ENCODE peak calls at places on chromosomes 5 and 9, in nine cellular contexts. W is hepatocyte; O is left lung; M is left ventricle myocardium inferior; H is AG04449; Z is CD8-positive, alpha-beta T cell; X is AG10803; R is neural progenitor cell; L is heart left ventricle. E is an unnamed sample.

GRCh38 chr5:59326551-59326950 is 567.0 kb downstream of the PDE4D start:
- DNase-seq in Z (no peak), X (no peak), W (no peak), H (no peak), O (no peak), L (no peak), M (no peak), R (no peak), E (no peak)

GRCh38 chr5:169097374-169097831 is 203.5 kb downstream of the SLIT3 start:
- DNase-seq in H (no peak), O (no peak), W (peak), R (no peak), X (peak), Z (no peak), L (no peak), M (no peak), E (no peak)

GRCh38 chr9:112601646-112602045 is 115.0 kb downstream of the KIAA1958 start:
- DNase-seq in R (no peak), H (no peak), M (no peak), X (peak), Z (no peak), O (no peak), L (no peak), W (no peak), E (peak)

GRCh38 chr5:763998-764781 is 20.3 kb downstream of the ZDHHC11B start:
- DNase-seq in H (no peak), X (no peak), L (peak), Z (no peak), O (no peak), R (no peak), M (no peak), W (no peak), E (no peak)

GRCh38 chr9:127208416-127208815 is 56.2 kb upstream of the GARNL3 start:
- DNase-seq in Z (no peak), L (no peak), W (no peak), X (no peak), O (no peak), R (no peak), M (no peak), H (no peak), E (no peak)

GRCh38 chr9:112447283-112447761 is 39.3 kb upstream of the KIAA1958 start:
- DNase-seq in W (peak), X (peak), Z (no peak), O (no peak), M (no peak), L (no peak), R (no peak), H (peak), E (peak)

GRCh38 chr9:98575379-98576346 is 133.1 kb downstream of the GABBR2 start:
- DNase-seq in W (no peak), L (no peak), M (no peak), Z (no peak), H (no peak), O (no peak), R (no peak), X (peak), E (peak)

GRCh38 chr9:90018688-90019087 is 413.9 kb downstream of the GADD45G start:
- DNase-seq in M (no peak), O (no peak), Z (no peak), R (no peak), X (no peak), W (no peak), L (no peak), H (no peak), E (no peak)

GRCh38 chr5:52017567-52017966 is 634.3 kb downstream of the ISL1 start:
- DNase-seq in M (no peak), W (no peak), L (no peak), R (no peak), Z (no peak), O (no peak), X (no peak), H (no peak), E (no peak)

GRCh38 chr9:38162332-38162985 is 93.4 kb upstream of the SHB start:
- DNase-seq in R (no peak), X (no peak), L (no peak), O (no peak), W (no peak), M (no peak), H (no peak), Z (no peak), E (peak)

GRCh38 chr9:87554976-87555375 is 57.3 kb downstream of the DAPK1 start:
- DNase-seq in R (no peak), H (no peak), L (no peak), X (no peak), Z (no peak), O (no peak), W (no peak), M (no peak), E (no peak)

GRCh38 chr9:24828687-24829086 is 283.0 kb upstream of the IZUMO3 start:
- DNase-seq in L (no peak), O (no peak), W (no peak), X (no peak), H (no peak), M (no peak), Z (no peak), R (no peak), E (no peak)

GRCh38 chr9:24832307-24832706 is 286.6 kb upstream of the IZUMO3 start:
- DNase-seq in L (no peak), O (no peak), W (peak), X (no peak), H (no peak), M (no peak), Z (no peak), R (peak), E (no peak)
- TF ChIP-seq CTCF in L (no peak), O (no peak), W (peak), X (no peak), H (no peak), M (no peak), Z (no peak), R (peak), E (no peak)

GRCh38 chr9:100208673-100209072 is 109.6 kb downstream of the INVS start:
- DNase-seq in H (no peak), L (no peak), R (no peak), O (no peak), M (no peak), Z (no peak), X (no peak), W (no peak), E (no peak)
- H3K4me3 ChIP-seq in H (no peak), L (no peak), R (no peak), O (no peak), M (no peak), Z (no peak), X (no peak), W (no peak), E (no peak)

DNA sequence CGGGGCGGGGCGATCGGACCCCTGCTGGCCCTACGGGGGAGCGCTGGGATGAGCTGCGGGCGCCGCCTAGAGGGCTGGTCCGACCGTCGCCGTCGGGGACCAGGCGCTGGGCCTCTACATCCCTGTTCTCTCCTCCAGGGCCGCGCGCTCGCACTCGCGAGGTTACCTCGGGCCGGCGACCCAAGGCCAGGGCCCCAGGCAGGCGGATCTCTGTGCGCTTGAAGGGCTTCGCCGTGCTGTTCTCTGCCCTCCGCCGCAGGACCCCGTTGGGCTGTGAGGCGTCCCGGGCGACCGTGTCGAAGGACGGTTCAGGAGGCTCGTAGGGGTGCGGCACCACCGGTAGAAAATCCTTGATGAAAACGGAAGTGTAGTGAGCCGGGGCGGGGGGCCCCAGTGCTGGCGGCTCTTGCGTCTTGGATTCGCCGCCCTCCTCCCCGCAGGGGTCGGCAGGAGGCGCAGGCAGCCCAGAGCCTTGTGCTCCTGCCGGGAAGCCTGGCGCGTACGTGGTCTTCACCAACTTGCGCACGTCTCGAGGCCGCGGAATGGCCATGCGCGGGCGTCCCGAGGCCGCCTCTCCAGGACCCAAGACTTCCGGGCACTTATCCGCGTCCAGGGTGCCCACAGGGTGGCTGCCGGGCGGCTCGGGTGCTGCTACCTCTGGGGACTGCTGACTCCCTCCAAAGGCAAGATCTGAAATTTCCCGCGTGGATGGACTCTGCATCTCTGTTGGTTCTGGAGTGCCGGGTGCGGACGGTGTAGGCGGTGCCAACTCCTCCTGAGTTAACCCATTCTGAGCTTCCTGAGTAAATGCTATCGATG is 2.0 kb downstream of the PROB1 start:
- DNase-seq in H (no peak), Z (peak), X (no peak), L (peak), R (peak), W (peak), M (peak), O (peak), E (no peak)
- TF ChIP-seq CTCF in H (peak), Z (peak), X (peak), L (peak), R (peak), W (peak), M (peak), O (peak), E (peak)

DNA sequence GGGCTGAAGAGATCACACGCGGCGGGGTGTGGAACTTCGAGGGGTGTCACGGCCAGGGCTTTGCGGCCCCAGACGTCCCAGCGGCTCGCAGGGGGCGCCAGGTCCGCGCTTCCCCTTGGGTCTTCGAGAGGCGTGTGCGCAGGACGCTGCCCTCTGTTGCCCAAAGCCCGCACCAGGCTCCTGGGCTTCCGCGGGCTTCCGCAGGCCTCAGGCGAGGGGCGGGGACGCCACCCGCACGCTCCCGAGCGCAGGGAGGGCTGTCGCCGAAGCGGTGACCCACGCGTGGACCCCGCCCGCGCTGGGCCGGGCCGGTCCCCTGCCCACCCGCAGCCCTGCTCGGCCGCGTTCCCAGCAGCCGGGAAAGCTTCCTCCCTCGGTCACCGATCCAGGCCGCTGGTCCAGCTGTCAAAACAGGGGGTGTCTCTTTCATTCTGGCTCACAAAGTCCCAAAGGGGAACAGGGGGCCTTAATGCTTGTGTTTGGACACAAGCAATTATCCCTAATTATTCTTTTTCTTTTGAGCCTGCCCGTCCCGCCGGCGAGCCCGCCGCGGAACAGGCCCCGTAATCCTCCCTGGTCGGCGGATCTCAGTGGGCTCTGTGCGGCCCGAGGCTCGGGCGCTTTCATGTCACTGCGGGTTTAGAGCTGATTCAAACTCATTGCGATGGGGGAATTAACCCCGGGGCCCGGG is 60.6 kb downstream of the TMEM174 start:
- DNase-seq in Z (no peak), W (peak), H (no peak), R (peak), O (no peak), X (no peak), L (no peak), M (peak), E (no peak)
- H3K4me3 ChIP-seq in Z (peak), W (peak), H (no peak), R (peak), O (no peak), X (no peak), L (peak), M (peak), E (peak)

GRCh38 chr9:136930014-136930413 is 14.5 kb downstream of the FBXW5 start:
- DNase-seq in H (no peak), Z (no peak), M (no peak), L (no peak), O (no peak), R (no peak), W (no peak), X (no peak), E (no peak)
- TF ChIP-seq CTCF in H (no peak), Z (no peak), M (no peak), L (no peak), O (no peak), R (no peak), W (no peak), X (no peak), E (no peak)

GRCh38 chr9:120923620-120924328 is 2.8 kb downstream of the TRAF1 start:
- DNase-seq in L (no peak), O (no peak), W (no peak), R (no peak), X (no peak), H (no peak), Z (no peak), M (no peak), E (no peak)

GRCh38 chr9:120926397-120926928 is at the start of gene TRAF1:
- DNase-seq in W (no peak), Z (no peak), R (no peak), L (no peak), O (no peak), M (no peak), X (no peak), H (no peak), E (no peak)

GRCh38 chr9:120924698-120925534 is 1.7 kb downstream of the TRAF1 start:
- DNase-seq in Z (no peak), O (no peak), M (no peak), H (no peak), L (no peak), R (no peak), W (no peak), X (no peak), E (no peak)

GRCh38 chr9:120927125-120928014 is 774 bp upstream of the TRAF1 start:
- DNase-seq in L (no peak), X (no peak), H (no peak), W (no peak), O (no peak), M (no peak), Z (no peak), R (no peak), E (no peak)

DNA sequence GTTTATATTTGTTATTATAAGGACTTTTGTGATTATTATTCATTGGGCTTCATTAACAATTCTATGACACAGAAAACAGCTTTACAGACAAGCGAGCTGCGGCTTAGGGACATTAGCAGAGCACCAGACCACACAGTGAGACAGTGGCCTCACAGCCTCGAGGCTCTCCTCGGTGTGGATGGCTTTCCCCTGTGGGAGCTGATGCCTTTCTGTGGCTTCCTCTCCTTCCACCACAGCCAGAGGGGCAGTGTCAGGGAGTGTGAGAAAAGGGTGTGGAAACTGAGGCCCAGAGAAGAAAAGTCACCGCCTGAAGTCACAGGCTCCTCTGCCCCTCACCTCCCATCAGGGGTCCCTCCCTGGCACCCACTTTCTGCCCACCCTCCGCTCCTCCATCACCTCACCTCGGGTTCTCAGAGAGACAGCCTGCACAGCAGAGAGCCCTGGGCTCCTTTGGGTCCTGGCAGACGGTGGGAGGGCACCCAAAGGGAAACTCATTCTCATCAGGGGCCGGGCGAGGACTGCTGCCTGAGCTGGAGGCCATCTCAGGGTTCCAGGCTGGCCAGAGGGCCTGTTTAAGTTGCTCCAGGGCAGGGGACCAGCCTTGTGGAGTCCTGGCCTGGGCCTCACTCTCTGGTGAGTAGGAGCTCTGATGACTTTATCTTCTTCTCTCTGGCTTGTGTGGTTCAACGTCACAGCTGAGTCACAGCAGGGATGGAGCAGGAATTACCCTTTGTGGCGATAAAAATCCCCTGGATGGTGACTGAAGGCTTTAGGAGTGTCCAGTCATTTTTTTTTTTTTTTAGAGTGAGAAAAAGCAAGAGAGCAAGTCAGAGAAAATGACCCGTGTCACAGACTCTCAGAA is 830 bp downstream of the TRAF1 start:
- DNase-seq in L (peak), X (peak), W (peak), R (no peak), Z (no peak), H (peak), O (peak), M (no peak), E (peak)
- H3K4me3 ChIP-seq in L (peak), X (no peak), W (no peak), R (no peak), Z (peak), H (no peak), O (no peak), M (no peak), E (no peak)